ENCODE peak calls at places on chromosome 3, in nine cellular contexts. One of them, this sample, is unnamed.

GRCh38 chr3:184399410-184399809 is 19.6 kb downstream of the CHRD start:
- DNase-seq in stomach: no peak
- DNase-seq in K562: no peak
- DNase-seq in HepG2: no peak
- DNase-seq in esophagus muscularis mucosa: no peak
- DNase-seq in GM12878: no peak
- DNase-seq in HCT116: no peak
- DNase-seq in breast epithelium: no peak
- DNase-seq in endothelial cell of umbilical vein: no peak
- DNase-seq in this sample: no peak

GRCh38 chr3:55143336-55143735 is 215.5 kb upstream of the LRTM1 start:
- DNase-seq in HepG2: no peak
- DNase-seq in GM12878: no peak
- DNase-seq in stomach: no peak
- DNase-seq in K562: no peak
- DNase-seq in endothelial cell of umbilical vein: no peak
- DNase-seq in esophagus muscularis mucosa: no peak
- DNase-seq in breast epithelium: no peak
- DNase-seq in HCT116: no peak
- DNase-seq in this sample: no peak

GRCh38 chr3:17156864-17157263 is 272.1 kb downstream of the PLCL2 start:
- DNase-seq in HepG2: no peak
- DNase-seq in esophagus muscularis mucosa: no peak
- DNase-seq in GM12878: no peak
- DNase-seq in breast epithelium: no peak
- DNase-seq in K562: no peak
- DNase-seq in endothelial cell of umbilical vein: no peak
- DNase-seq in stomach: no peak
- DNase-seq in HCT116: no peak
- DNase-seq in this sample: no peak

GRCh38 chr3:39752019-39752637 is 57.3 kb upstream of the MYRIP start:
- DNase-seq in GM12878: no peak
- DNase-seq in breast epithelium: no peak
- DNase-seq in HepG2: no peak
- DNase-seq in esophagus muscularis mucosa: no peak
- DNase-seq in endothelial cell of umbilical vein: peak; percentile 44
- DNase-seq in K562: no peak
- DNase-seq in stomach: no peak
- DNase-seq in HCT116: no peak
- DNase-seq in this sample: no peak

GRCh38 chr3:63207066-63207590 is 71.0 kb upstream of the SYNPR start:
- DNase-seq in breast epithelium: no peak
- DNase-seq in K562: no peak
- DNase-seq in GM12878: no peak
- DNase-seq in HepG2: no peak
- DNase-seq in stomach: no peak
- DNase-seq in HCT116: no peak
- DNase-seq in esophagus muscularis mucosa: no peak
- DNase-seq in endothelial cell of umbilical vein: no peak
- DNase-seq in this sample: no peak

GRCh38 chr3:180457238-180457637 is 144.7 kb upstream of the TTC14 start:
- DNase-seq in esophagus muscularis mucosa: no peak
- DNase-seq in K562: no peak
- DNase-seq in endothelial cell of umbilical vein: no peak
- DNase-seq in HCT116: no peak
- DNase-seq in HepG2: no peak
- DNase-seq in breast epithelium: no peak
- DNase-seq in GM12878: no peak
- DNase-seq in stomach: no peak
- DNase-seq in this sample: no peak

GRCh38 chr3:42063886-42064285 is 27.3 kb upstream of the TRAK1 start:
- DNase-seq in stomach: no peak
- DNase-seq in GM12878: no peak
- DNase-seq in breast epithelium: no peak
- DNase-seq in esophagus muscularis mucosa: no peak
- DNase-seq in HCT116: no peak
- DNase-seq in HepG2: no peak
- DNase-seq in endothelial cell of umbilical vein: no peak
- DNase-seq in K562: no peak
- DNase-seq in this sample: no peak

GRCh38 chr3:130546920-130547679 is 30.1 kb downstream of the COL6A6 start:
- DNase-seq in breast epithelium: no peak
- DNase-seq in esophagus muscularis mucosa: no peak
- DNase-seq in stomach: no peak
- DNase-seq in HepG2: no peak
- DNase-seq in endothelial cell of umbilical vein: no peak
- DNase-seq in HCT116: no peak
- DNase-seq in K562: no peak
- DNase-seq in GM12878: no peak
- DNase-seq in this sample: no peak

GRCh38 chr3:154886437-154886836 is 193.7 kb upstream of the MME start:
- DNase-seq in endothelial cell of umbilical vein: no peak
- DNase-seq in breast epithelium: no peak
- DNase-seq in HepG2: no peak
- DNase-seq in GM12878: no peak
- DNase-seq in HCT116: no peak
- DNase-seq in K562: no peak
- DNase-seq in stomach: no peak
- DNase-seq in esophagus muscularis mucosa: no peak
- DNase-seq in this sample: no peak

GRCh38 chr3:133943639-133944131 is 48.0 kb upstream of the RAB6B start:
- DNase-seq in esophagus muscularis mucosa: no peak
- DNase-seq in endothelial cell of umbilical vein: peak; percentile 87
- DNase-seq in breast epithelium: no peak
- DNase-seq in K562: peak; percentile 83
- DNase-seq in GM12878: no peak
- DNase-seq in HepG2: no peak
- DNase-seq in HCT116: peak; percentile 85
- DNase-seq in stomach: peak; percentile 50
- DNase-seq in this sample: peak; percentile 25

DNA sequence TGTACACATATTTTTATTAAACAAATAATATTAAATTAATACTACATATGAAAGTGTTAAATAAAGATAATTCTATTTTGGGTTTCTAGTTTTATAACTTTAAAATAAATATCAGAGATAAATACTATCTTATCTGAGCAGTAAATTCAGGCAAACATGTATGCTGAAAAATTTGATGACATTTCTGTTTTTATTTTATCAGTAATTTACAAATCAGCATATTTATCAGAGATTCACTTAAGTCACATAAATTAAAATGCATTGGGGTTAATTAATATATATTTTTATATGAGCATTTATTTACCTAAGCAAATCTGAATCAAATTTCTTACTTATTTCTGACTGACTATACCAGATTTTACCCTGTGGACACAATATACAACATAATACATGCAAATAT is 1499.8 kb downstream of the OTOL1 start:
- DNase-seq in HCT116: no peak
- DNase-seq in K562: no peak
- DNase-seq in GM12878: no peak
- DNase-seq in breast epithelium: no peak
- DNase-seq in esophagus muscularis mucosa: no peak
- DNase-seq in HepG2: no peak
- DNase-seq in endothelial cell of umbilical vein: no peak
- DNase-seq in stomach: no peak
- DNase-seq in this sample: no peak
- TF ChIP-seq CTCF in HCT116: no peak
- TF ChIP-seq CTCF in K562: no peak
- TF ChIP-seq CTCF in GM12878: no peak
- TF ChIP-seq CTCF in breast epithelium: no peak
- TF ChIP-seq CTCF in esophagus muscularis mucosa: no peak
- TF ChIP-seq CTCF in HepG2: no peak
- TF ChIP-seq CTCF in endothelial cell of umbilical vein: no peak
- TF ChIP-seq CTCF in stomach: no peak
- TF ChIP-seq CTCF in this sample: no peak

DNA sequence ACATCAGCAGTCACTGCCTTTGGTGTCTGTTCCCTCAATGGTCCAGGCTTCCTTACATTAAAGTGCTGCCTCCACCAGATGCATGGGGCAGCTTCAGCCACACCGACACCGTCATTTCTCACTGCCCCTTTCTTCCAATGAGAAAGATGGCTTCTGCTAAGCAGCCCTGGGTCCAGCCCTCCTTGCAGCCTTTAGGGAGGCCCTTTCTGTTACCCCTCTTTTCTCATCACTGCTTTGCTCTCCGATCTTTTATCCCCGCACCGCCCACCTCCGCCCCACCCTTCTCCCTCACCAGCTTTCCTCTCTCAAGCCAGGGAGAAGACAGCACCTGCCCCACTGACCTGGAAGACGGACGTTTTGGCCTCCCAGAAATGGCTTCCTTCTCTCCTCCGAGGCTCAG is 28.2 kb upstream of the CXCR6 start:
- DNase-seq in breast epithelium: no peak
- DNase-seq in K562: no peak
- DNase-seq in HepG2: no peak
- DNase-seq in stomach: no peak
- DNase-seq in esophagus muscularis mucosa: no peak
- DNase-seq in HCT116: no peak
- DNase-seq in endothelial cell of umbilical vein: no peak
- DNase-seq in GM12878: no peak
- DNase-seq in this sample: no peak
- TF ChIP-seq POLR2AphosphoS5 in breast epithelium: no peak
- TF ChIP-seq POLR2AphosphoS5 in K562: no peak
- TF ChIP-seq POLR2AphosphoS5 in HepG2: no peak
- TF ChIP-seq POLR2AphosphoS5 in stomach: no peak
- TF ChIP-seq POLR2AphosphoS5 in esophagus muscularis mucosa: no peak
- TF ChIP-seq POLR2AphosphoS5 in HCT116: no peak
- TF ChIP-seq POLR2AphosphoS5 in endothelial cell of umbilical vein: no peak
- TF ChIP-seq POLR2AphosphoS5 in GM12878: no peak
- TF ChIP-seq POLR2AphosphoS5 in this sample: no peak

DNA sequence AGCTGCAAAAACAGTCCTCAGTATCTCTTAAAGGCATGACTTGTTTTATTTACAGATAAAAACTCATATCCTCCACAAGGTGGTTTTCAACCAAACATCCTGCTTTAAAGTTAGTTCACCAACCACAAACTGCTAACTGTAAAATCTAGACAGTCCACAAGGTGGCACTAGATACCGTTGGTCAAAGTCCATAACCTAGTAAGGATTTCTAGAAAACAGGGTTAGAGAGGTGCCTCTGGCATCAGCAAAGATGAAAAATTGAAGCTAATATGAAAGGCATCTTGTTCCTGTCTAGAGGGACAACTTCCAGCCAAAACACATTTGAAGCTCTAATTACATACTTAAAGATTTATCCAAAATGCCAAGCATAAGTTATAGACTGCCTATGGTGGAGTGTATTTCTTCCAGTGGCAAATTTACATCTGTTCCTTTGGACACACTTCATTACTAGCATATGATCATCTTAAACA is 56.0 kb downstream of the ZMAT3 start:
- DNase-seq in breast epithelium: no peak
- DNase-seq in endothelial cell of umbilical vein: peak; percentile 86
- DNase-seq in GM12878: peak; percentile 93
- DNase-seq in K562: peak; percentile 87
- DNase-seq in HCT116: peak; percentile 69
- DNase-seq in stomach: peak; percentile 28
- DNase-seq in esophagus muscularis mucosa: no peak
- DNase-seq in HepG2: peak; percentile 81
- DNase-seq in this sample: peak; percentile 60
- TF ChIP-seq CTCF in breast epithelium: peak; percentile 89
- TF ChIP-seq CTCF in endothelial cell of umbilical vein: peak; percentile 62
- TF ChIP-seq CTCF in GM12878: peak; percentile 88
- TF ChIP-seq CTCF in K562: peak; percentile 91
- TF ChIP-seq CTCF in HCT116: peak; percentile 88
- TF ChIP-seq CTCF in stomach: no peak
- TF ChIP-seq CTCF in esophagus muscularis mucosa: peak; percentile 83
- TF ChIP-seq CTCF in HepG2: peak; percentile 87
- TF ChIP-seq CTCF in this sample: peak; percentile 77

GRCh38 chr3:24389108-24390090 is 105.3 kb downstream of the THRB start:
- DNase-seq in HCT116: no peak
- DNase-seq in breast epithelium: no peak
- DNase-seq in GM12878: no peak
- DNase-seq in HepG2: no peak
- DNase-seq in esophagus muscularis mucosa: no peak
- DNase-seq in stomach: no peak
- DNase-seq in endothelial cell of umbilical vein: no peak
- DNase-seq in K562: no peak
- DNase-seq in this sample: peak; percentile 42
- TF ChIP-seq POLR2AphosphoS5 in HCT116: no peak
- TF ChIP-seq POLR2AphosphoS5 in breast epithelium: no peak
- TF ChIP-seq POLR2AphosphoS5 in GM12878: no peak
- TF ChIP-seq POLR2AphosphoS5 in HepG2: no peak
- TF ChIP-seq POLR2AphosphoS5 in esophagus muscularis mucosa: no peak
- TF ChIP-seq POLR2AphosphoS5 in stomach: no peak
- TF ChIP-seq POLR2AphosphoS5 in endothelial cell of umbilical vein: no peak
- TF ChIP-seq POLR2AphosphoS5 in K562: no peak
- TF ChIP-seq POLR2AphosphoS5 in this sample: peak; percentile 44

GRCh38 chr3:69179740-69180372 is 57.5 kb upstream of the LMOD3 start:
- DNase-seq in endothelial cell of umbilical vein: peak; percentile 59
- DNase-seq in K562: no peak
- DNase-seq in GM12878: no peak
- DNase-seq in breast epithelium: no peak
- DNase-seq in HCT116: no peak
- DNase-seq in esophagus muscularis mucosa: no peak
- DNase-seq in stomach: no peak
- DNase-seq in HepG2: peak; percentile 86
- DNase-seq in this sample: no peak
- TF ChIP-seq CTCF in endothelial cell of umbilical vein: no peak
- TF ChIP-seq CTCF in K562: no peak
- TF ChIP-seq CTCF in GM12878: no peak
- TF ChIP-seq CTCF in breast epithelium: no peak
- TF ChIP-seq CTCF in HCT116: no peak
- TF ChIP-seq CTCF in esophagus muscularis mucosa: no peak
- TF ChIP-seq CTCF in stomach: no peak
- TF ChIP-seq CTCF in HepG2: no peak
- TF ChIP-seq CTCF in this sample: no peak

DNA sequence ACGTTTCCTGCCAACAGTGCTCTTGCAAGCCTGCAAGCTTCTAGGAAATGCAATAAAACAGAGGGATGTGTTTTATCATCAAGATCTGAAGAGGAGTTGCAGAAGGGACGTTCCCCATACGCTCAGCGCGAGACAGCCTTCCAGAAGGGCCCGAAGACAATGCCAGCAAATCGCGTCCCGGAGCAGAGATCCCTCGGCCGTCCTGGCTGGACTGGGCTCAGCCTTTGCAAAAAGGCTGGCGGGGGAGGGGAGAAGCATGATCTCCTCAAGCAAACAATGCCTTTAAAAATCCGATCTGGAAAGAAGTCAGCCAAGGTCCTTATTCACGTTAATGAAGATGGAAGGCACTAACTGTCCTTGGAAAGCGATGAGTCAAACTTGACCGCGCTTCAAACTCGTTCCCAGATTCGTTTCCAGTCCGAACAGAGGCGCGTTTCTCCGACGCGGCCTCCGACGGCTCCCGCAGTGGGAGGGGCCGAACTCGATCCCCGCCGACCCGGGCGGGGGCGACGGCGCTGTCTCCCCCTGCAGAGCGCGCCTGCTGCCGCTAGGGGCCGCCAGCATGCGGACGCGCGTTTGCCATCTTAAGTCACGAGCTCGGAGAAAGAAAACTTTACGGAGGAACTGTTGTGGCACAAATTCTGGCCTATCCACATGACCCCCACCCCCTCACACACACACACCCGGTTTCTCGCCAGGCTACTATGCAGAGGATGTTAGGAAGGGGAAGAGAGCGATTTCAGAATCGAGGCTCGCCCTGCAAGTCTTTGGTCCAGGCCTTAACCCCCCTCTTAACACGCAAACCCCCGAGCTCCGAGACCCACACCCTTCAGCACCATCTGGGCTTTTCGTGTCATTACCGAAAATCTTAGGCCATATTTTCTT is 5.5 kb downstream of the BCL6 start:
- DNase-seq in endothelial cell of umbilical vein: peak; percentile 90
- DNase-seq in stomach: peak; percentile 78
- DNase-seq in HepG2: no peak
- DNase-seq in breast epithelium: peak; percentile 79
- DNase-seq in HCT116: peak; percentile 60
- DNase-seq in esophagus muscularis mucosa: peak; percentile 98
- DNase-seq in K562: peak; percentile 86
- DNase-seq in GM12878: no peak
- DNase-seq in this sample: peak; percentile 89
- TF ChIP-seq POLR2AphosphoS5 in endothelial cell of umbilical vein: no peak
- TF ChIP-seq POLR2AphosphoS5 in stomach: no peak
- TF ChIP-seq POLR2AphosphoS5 in HepG2: no peak
- TF ChIP-seq POLR2AphosphoS5 in breast epithelium: peak; percentile 93
- TF ChIP-seq POLR2AphosphoS5 in HCT116: peak; percentile 27
- TF ChIP-seq POLR2AphosphoS5 in esophagus muscularis mucosa: peak; percentile 85
- TF ChIP-seq POLR2AphosphoS5 in K562: no peak
- TF ChIP-seq POLR2AphosphoS5 in GM12878: no peak
- TF ChIP-seq POLR2AphosphoS5 in this sample: peak; percentile 83